ENCODE peak calls at places on chromosome 6, in ten cellular contexts. V is iPS-NIHi11; C is KBM-7; O is EH; E is activated T-cell treated with anti-CD3 and anti-CD28 coated beads, Interleukin-2, amount 50 U/mL, for 4 hours; F is endothelial cell; S is fibroblast of the aortic adventitia; D is lower lobe of right lung; M is caudate nucleus; G is HT1080. T is an unnamed sample.

GRCh38 chr6:21780144-21780543 is 186.6 kb downstream of the SOX4 start:
- DNase-seq in V (no peak), C (no peak), O (no peak), E (no peak), F (no peak), S (no peak), D (no peak), M (no peak), G (no peak), T (no peak)

GRCh38 chr6:42970859-42971612 is 7.9 kb downstream of the PEX6 start:
- DNase-seq in V (no peak), C (peak; percentile 26), O (peak; percentile 56), E (no peak), F (no peak), S (no peak), D (no peak), M (no peak), G (peak; percentile 60), T (no peak)

GRCh38 chr6:106520711-106521367 is 108.5 kb downstream of the RTN4IP1 start:
- DNase-seq in V (no peak), C (peak; percentile 71), O (no peak), E (peak; percentile 73), F (no peak), S (no peak), D (peak; percentile 73), M (no peak), G (no peak), T (no peak)

GRCh38 chr6:38068854-38069253 is 249.3 kb downstream of the ZFAND3 start:
- DNase-seq in V (no peak), C (no peak), O (peak; percentile 22), E (no peak), F (no peak), S (no peak), D (no peak), M (no peak), G (no peak), T (no peak)

GRCh38 chr6:33416386-33417126 is 1.4 kb downstream of the CUTA start:
- DNase-seq in V (no peak), C (no peak), O (peak; percentile 46), E (no peak), F (no peak), S (no peak), D (no peak), M (no peak), G (no peak), T (no peak)

GRCh38 chr6:105646391-105646867 is 243.5 kb upstream of the PREP start:
- DNase-seq in V (no peak), C (no peak), O (peak; percentile 15), E (no peak), F (no peak), S (no peak), D (no peak), M (no peak), G (peak; percentile 78), T (no peak)

GRCh38 chr6:117533775-117534174 is 51.3 kb downstream of the DCBLD1 start:
- DNase-seq in V (no peak), C (no peak), O (no peak), E (no peak), F (no peak), S (no peak), D (no peak), M (no peak), G (no peak), T (no peak)

GRCh38 chr6:133707456-133707855 is 181.5 kb upstream of the TCF21 start:
- DNase-seq in V (no peak), C (peak; percentile 38), O (peak; percentile 94), E (no peak), F (no peak), S (peak; percentile 86), D (no peak), M (no peak), G (peak; percentile 90), T (no peak)

GRCh38 chr6:41836022-41836659 is 48.6 kb downstream of the TOMM6 start:
- DNase-seq in V (no peak), C (no peak), O (no peak), E (no peak), F (no peak), S (peak; percentile 4), D (no peak), M (no peak), G (peak; percentile 14), T (no peak)

GRCh38 chr6:105750089-105750488 is 336.0 kb upstream of the PRDM1 start:
- DNase-seq in V (no peak), C (no peak), O (no peak), E (no peak), F (no peak), S (no peak), D (no peak), M (no peak), G (no peak), T (no peak)

GRCh38 chr6:90386796-90387390 is 90.2 kb upstream of the BACH2 start:
- DNase-seq in V (no peak), C (no peak), O (no peak), E (no peak), F (no peak), S (no peak), D (no peak), M (no peak), G (no peak), T (peak; percentile 70)

GRCh38 chr6:31180500-31180899 is 10.0 kb upstream of the POU5F1 start:
- DNase-seq in V (peak; percentile 84), C (no peak), O (peak; percentile 87), E (peak; percentile 39), F (no peak), S (peak; percentile 81), D (peak; percentile 81), M (peak; percentile 6), G (peak; percentile 92), T (peak; percentile 68)

GRCh38 chr6:118677193-118677592 is 25.8 kb upstream of the CEP85L start:
- DNase-seq in V (peak; percentile 14), C (peak; percentile 16), O (peak; percentile 8), E (no peak), F (no peak), S (no peak), D (no peak), M (no peak), G (no peak), T (no peak)

GRCh38 chr6:2714359-2714895 is 36.3 kb downstream of the MYLK4 start:
- DNase-seq in V (no peak), C (no peak), O (peak; percentile 94), E (no peak), F (no peak), S (peak; percentile 91), D (no peak), M (no peak), G (peak; percentile 89), T (no peak)

GRCh38 chr6:35203152-35203670 is 10.5 kb upstream of the SCUBE3 start:
- DNase-seq in V (no peak), C (no peak), O (no peak), E (no peak), F (no peak), S (no peak), D (no peak), M (no peak), G (no peak), T (no peak)

GRCh38 chr6:6645266-6645917 is 56.9 kb downstream of the LY86 start:
- DNase-seq in V (no peak), C (no peak), O (no peak), E (no peak), F (no peak), S (no peak), D (no peak), M (no peak), G (no peak), T (no peak)

GRCh38 chr6:79134699-79135474 is 56.8 kb upstream of the PHIP start:
- DNase-seq in V (no peak), C (peak; percentile 13), O (no peak), E (no peak), F (no peak), S (no peak), D (no peak), M (no peak), G (no peak), T (no peak)

GRCh38 chr6:95133578-95133977 is 443.8 kb upstream of the MANEA start:
- DNase-seq in V (no peak), C (no peak), O (no peak), E (no peak), F (peak; percentile 6), S (peak; percentile 5), D (no peak), M (no peak), G (peak; percentile 4), T (no peak)

GRCh38 chr6:129893513-129894098 is 32.5 kb upstream of the TMEM244 start:
- DNase-seq in V (peak; percentile 11), C (peak; percentile 20), O (peak; percentile 49), E (no peak), F (no peak), S (peak; percentile 66), D (no peak), M (no peak), G (peak; percentile 14), T (no peak)

GRCh38 chr6:91144161-91144560 is 557.3 kb upstream of the MAP3K7 start:
- DNase-seq in V (no peak), C (no peak), O (no peak), E (no peak), F (no peak), S (no peak), D (no peak), M (no peak), G (no peak), T (no peak)

GRCh38 chr6:31114540-31114876 is at the start of gene PSORS1C1:
- DNase-seq in V (peak; percentile 46), C (no peak), O (peak; percentile 98), E (no peak), F (no peak), S (peak; percentile 97), D (peak; percentile 81), M (no peak), G (peak; percentile 96), T (peak; percentile 97)

GRCh38 chr6:109491207-109491938 is 8.4 kb upstream of the ZBTB24 start:
- DNase-seq in V (peak; percentile 39), C (peak; percentile 32), O (no peak), E (no peak), F (no peak), S (no peak), D (no peak), M (no peak), G (peak; percentile 46), T (no peak)

GRCh38 chr6:16504608-16505007 is 256.7 kb downstream of the ATXN1 start:
- DNase-seq in V (no peak), C (no peak), O (no peak), E (no peak), F (no peak), S (no peak), D (no peak), M (no peak), G (no peak), T (no peak)

GRCh38 chr6:27297857-27298730 is 14.0 kb downstream of the POM121L2 start:
- DNase-seq in V (no peak), C (no peak), O (peak; percentile 60), E (no peak), F (peak; percentile 66), S (peak; percentile 51), D (no peak), M (no peak), G (peak; percentile 76), T (no peak)

GRCh38 chr6:103872683-103873082 is 987.0 kb downstream of the HACE1 start:
- DNase-seq in V (peak; percentile 33), C (no peak), O (no peak), E (no peak), F (no peak), S (no peak), D (no peak), M (no peak), G (no peak), T (no peak)

GRCh38 chr6:130888246-130888645 is 61.0 kb downstream of the SMLR1 start:
- DNase-seq in V (no peak), C (no peak), O (no peak), E (no peak), F (no peak), S (no peak), D (no peak), M (no peak), G (no peak), T (no peak)

GRCh38 chr6:142531727-142532126 is 229.9 kb downstream of the ADGRG6 start:
- DNase-seq in V (no peak), C (no peak), O (peak; percentile 62), E (no peak), F (no peak), S (peak; percentile 4), D (no peak), M (no peak), G (peak; percentile 38), T (no peak)

GRCh38 chr6:27604986-27605385 is 132.1 kb upstream of the ZNF184 start:
- DNase-seq in V (peak; percentile 34), C (no peak), O (no peak), E (no peak), F (no peak), S (no peak), D (no peak), M (no peak), G (peak; percentile 7), T (no peak)